ENCODE peak calls at places on chromosomes 16 and 17, in seven cellular contexts. One of them, this sample, is unnamed.

GRCh38 chr17:48909796-48910195 is 1.6 kb downstream of the UBE2Z start:
- DNase-seq in heart left ventricle: no peak
- DNase-seq in endothelial cell: no peak
- DNase-seq in MCF 10A: peak
- DNase-seq in stomach: no peak
- DNase-seq in BJ: no peak
- DNase-seq in tibial nerve: no peak
- DNase-seq in this sample: no peak

GRCh38 chr16:86761117-86761971 is 183.0 kb downstream of the FOXL1 start:
- DNase-seq in tibial nerve: peak
- DNase-seq in endothelial cell: peak
- DNase-seq in MCF 10A: peak
- DNase-seq in BJ: peak
- DNase-seq in heart left ventricle: peak
- DNase-seq in stomach: peak
- DNase-seq in this sample: no peak

GRCh38 chr17:49361902-49362722 is at the start of gene ZNF652:
- DNase-seq in endothelial cell: peak
- DNase-seq in heart left ventricle: peak
- DNase-seq in stomach: peak
- DNase-seq in MCF 10A: peak
- DNase-seq in BJ: peak
- DNase-seq in tibial nerve: peak
- DNase-seq in this sample: peak

GRCh38 chr17:77817953-77818352 is 140.6 kb upstream of the TNRC6C start:
- DNase-seq in heart left ventricle: no peak
- DNase-seq in endothelial cell: no peak
- DNase-seq in BJ: no peak
- DNase-seq in MCF 10A: no peak
- DNase-seq in stomach: no peak
- DNase-seq in tibial nerve: no peak
- DNase-seq in this sample: no peak

GRCh38 chr16:10386517-10387377 is 886 bp downstream of the ATF7IP2 start:
- DNase-seq in stomach: no peak
- DNase-seq in endothelial cell: no peak
- DNase-seq in heart left ventricle: no peak
- DNase-seq in BJ: no peak
- DNase-seq in MCF 10A: peak
- DNase-seq in tibial nerve: no peak
- DNase-seq in this sample: no peak

GRCh38 chr17:41687828-41688640 is 651 bp upstream of the EIF1 start:
- DNase-seq in endothelial cell: peak
- DNase-seq in heart left ventricle: peak
- DNase-seq in tibial nerve: peak
- DNase-seq in MCF 10A: peak
- DNase-seq in stomach: peak
- DNase-seq in BJ: no peak
- DNase-seq in this sample: no peak

GRCh38 chr17:72262748-72263147 is 141.9 kb downstream of the SOX9 start:
- DNase-seq in MCF 10A: no peak
- DNase-seq in heart left ventricle: no peak
- DNase-seq in tibial nerve: no peak
- DNase-seq in stomach: no peak
- DNase-seq in endothelial cell: no peak
- DNase-seq in BJ: no peak
- DNase-seq in this sample: no peak

GRCh38 chr17:17350491-17351355 is 47.5 kb downstream of the NT5M start:
- DNase-seq in MCF 10A: no peak
- DNase-seq in BJ: no peak
- DNase-seq in stomach: peak
- DNase-seq in heart left ventricle: no peak
- DNase-seq in endothelial cell: no peak
- DNase-seq in tibial nerve: no peak
- DNase-seq in this sample: no peak

GRCh38 chr16:3625911-3626732 is 14.7 kb upstream of the SLX4 start:
- DNase-seq in MCF 10A: no peak
- DNase-seq in heart left ventricle: no peak
- DNase-seq in tibial nerve: no peak
- DNase-seq in stomach: no peak
- DNase-seq in BJ: no peak
- DNase-seq in endothelial cell: no peak
- DNase-seq in this sample: no peak

GRCh38 chr17:41486809-41487530 is 2.7 kb downstream of the KRT36 start:
- DNase-seq in heart left ventricle: no peak
- DNase-seq in stomach: peak
- DNase-seq in endothelial cell: peak
- DNase-seq in MCF 10A: no peak
- DNase-seq in tibial nerve: no peak
- DNase-seq in BJ: no peak
- DNase-seq in this sample: no peak

GRCh38 chr16:24507959-24508358 is 31.4 kb upstream of the RBBP6 start:
- DNase-seq in endothelial cell: no peak
- DNase-seq in tibial nerve: no peak
- DNase-seq in MCF 10A: no peak
- DNase-seq in heart left ventricle: no peak
- DNase-seq in stomach: no peak
- DNase-seq in BJ: no peak
- DNase-seq in this sample: no peak

GRCh38 chr16:50360779-50361178 is 8.0 kb downstream of the BRD7 start:
- DNase-seq in BJ: no peak
- DNase-seq in stomach: no peak
- DNase-seq in MCF 10A: peak
- DNase-seq in heart left ventricle: no peak
- DNase-seq in endothelial cell: no peak
- DNase-seq in tibial nerve: no peak
- DNase-seq in this sample: no peak

GRCh38 chr17:10292057-10292931 is 80.5 kb downstream of the MYH13 start:
- DNase-seq in MCF 10A: peak
- DNase-seq in BJ: no peak
- DNase-seq in endothelial cell: no peak
- DNase-seq in tibial nerve: no peak
- DNase-seq in heart left ventricle: peak
- DNase-seq in stomach: no peak
- DNase-seq in this sample: no peak

GRCh38 chr17:78818932-78819331 is 21.7 kb downstream of the USP36 start:
- DNase-seq in BJ: no peak
- DNase-seq in stomach: peak
- DNase-seq in heart left ventricle: no peak
- DNase-seq in tibial nerve: no peak
- DNase-seq in MCF 10A: no peak
- DNase-seq in endothelial cell: peak
- DNase-seq in this sample: no peak

GRCh38 chr17:54172654-54173316 is 350.1 kb downstream of the KIF2B start:
- DNase-seq in MCF 10A: peak
- DNase-seq in tibial nerve: no peak
- DNase-seq in endothelial cell: peak
- DNase-seq in stomach: no peak
- DNase-seq in BJ: no peak
- DNase-seq in heart left ventricle: no peak
- DNase-seq in this sample: no peak

GRCh38 chr17:28527859-28528258 is 21.7 kb downstream of the FOXN1 start:
- DNase-seq in MCF 10A: no peak
- DNase-seq in heart left ventricle: no peak
- DNase-seq in BJ: no peak
- DNase-seq in endothelial cell: no peak
- DNase-seq in stomach: peak
- DNase-seq in tibial nerve: no peak
- DNase-seq in this sample: no peak

GRCh38 chr17:62931101-62931500 is 34.9 kb upstream of the TANC2 start:
- DNase-seq in BJ: no peak
- DNase-seq in heart left ventricle: no peak
- DNase-seq in MCF 10A: no peak
- DNase-seq in stomach: no peak
- DNase-seq in endothelial cell: no peak
- DNase-seq in tibial nerve: no peak
- DNase-seq in this sample: no peak

GRCh38 chr17:63762106-63763078 is 11.0 kb downstream of the CCDC47 start:
- DNase-seq in heart left ventricle: no peak
- DNase-seq in endothelial cell: no peak
- DNase-seq in stomach: no peak
- DNase-seq in tibial nerve: no peak
- DNase-seq in MCF 10A: no peak
- DNase-seq in BJ: no peak
- DNase-seq in this sample: no peak

GRCh38 chr17:27407916-27408846 is 48.1 kb upstream of the KSR1 start:
- DNase-seq in tibial nerve: no peak
- DNase-seq in endothelial cell: no peak
- DNase-seq in heart left ventricle: no peak
- DNase-seq in MCF 10A: peak
- DNase-seq in BJ: no peak
- DNase-seq in stomach: peak
- DNase-seq in this sample: peak

GRCh38 chr17:41672153-41672552 is 16.5 kb upstream of the EIF1 start:
- DNase-seq in heart left ventricle: no peak
- DNase-seq in MCF 10A: no peak
- DNase-seq in tibial nerve: no peak
- DNase-seq in stomach: no peak
- DNase-seq in BJ: no peak
- DNase-seq in endothelial cell: no peak
- DNase-seq in this sample: no peak

GRCh38 chr17:22337467-22337866 is 645.1 kb downstream of the KCNJ18 start:
- DNase-seq in heart left ventricle: no peak
- DNase-seq in MCF 10A: no peak
- DNase-seq in endothelial cell: no peak
- DNase-seq in stomach: no peak
- DNase-seq in tibial nerve: no peak
- DNase-seq in BJ: no peak
- DNase-seq in this sample: no peak

GRCh38 chr17:57004944-57005579 is 27.1 kb downstream of the SCPEP1 start:
- DNase-seq in stomach: peak
- DNase-seq in BJ: no peak
- DNase-seq in MCF 10A: no peak
- DNase-seq in heart left ventricle: no peak
- DNase-seq in endothelial cell: no peak
- DNase-seq in tibial nerve: no peak
- DNase-seq in this sample: no peak
- TF ChIP-seq CTCF in stomach: peak
- TF ChIP-seq CTCF in BJ: no peak
- TF ChIP-seq CTCF in MCF 10A: peak
- TF ChIP-seq CTCF in heart left ventricle: peak
- TF ChIP-seq CTCF in endothelial cell: peak
- TF ChIP-seq CTCF in tibial nerve: no peak
- TF ChIP-seq CTCF in this sample: peak

GRCh38 chr17:47864791-47865216 is 13.8 kb upstream of the SP6 start:
- DNase-seq in tibial nerve: no peak
- DNase-seq in BJ: no peak
- DNase-seq in heart left ventricle: no peak
- DNase-seq in MCF 10A: peak
- DNase-seq in endothelial cell: no peak
- DNase-seq in stomach: no peak
- DNase-seq in this sample: no peak
- TF ChIP-seq CTCF in tibial nerve: no peak
- TF ChIP-seq CTCF in BJ: no peak
- TF ChIP-seq CTCF in heart left ventricle: no peak
- TF ChIP-seq CTCF in MCF 10A: no peak
- TF ChIP-seq CTCF in endothelial cell: no peak
- TF ChIP-seq CTCF in stomach: no peak
- TF ChIP-seq CTCF in this sample: no peak

GRCh38 chr16:77403732-77404131 is 31.1 kb downstream of the ADAMTS18 start:
- DNase-seq in endothelial cell: no peak
- DNase-seq in heart left ventricle: no peak
- DNase-seq in MCF 10A: no peak
- DNase-seq in stomach: no peak
- DNase-seq in tibial nerve: no peak
- DNase-seq in BJ: no peak
- DNase-seq in this sample: no peak

GRCh38 chr16:77409311-77409710 is 25.5 kb downstream of the ADAMTS18 start:
- DNase-seq in tibial nerve: no peak
- DNase-seq in heart left ventricle: no peak
- DNase-seq in BJ: no peak
- DNase-seq in stomach: no peak
- DNase-seq in MCF 10A: no peak
- DNase-seq in endothelial cell: no peak
- DNase-seq in this sample: no peak

GRCh38 chr16:77408607-77409006 is 26.2 kb downstream of the ADAMTS18 start:
- DNase-seq in stomach: no peak
- DNase-seq in heart left ventricle: no peak
- DNase-seq in MCF 10A: no peak
- DNase-seq in tibial nerve: no peak
- DNase-seq in endothelial cell: no peak
- DNase-seq in BJ: no peak
- DNase-seq in this sample: no peak

GRCh38 chr16:77404823-77405222 is 30.0 kb downstream of the ADAMTS18 start:
- DNase-seq in stomach: no peak
- DNase-seq in BJ: no peak
- DNase-seq in MCF 10A: no peak
- DNase-seq in tibial nerve: no peak
- DNase-seq in heart left ventricle: no peak
- DNase-seq in endothelial cell: no peak
- DNase-seq in this sample: no peak

DNA sequence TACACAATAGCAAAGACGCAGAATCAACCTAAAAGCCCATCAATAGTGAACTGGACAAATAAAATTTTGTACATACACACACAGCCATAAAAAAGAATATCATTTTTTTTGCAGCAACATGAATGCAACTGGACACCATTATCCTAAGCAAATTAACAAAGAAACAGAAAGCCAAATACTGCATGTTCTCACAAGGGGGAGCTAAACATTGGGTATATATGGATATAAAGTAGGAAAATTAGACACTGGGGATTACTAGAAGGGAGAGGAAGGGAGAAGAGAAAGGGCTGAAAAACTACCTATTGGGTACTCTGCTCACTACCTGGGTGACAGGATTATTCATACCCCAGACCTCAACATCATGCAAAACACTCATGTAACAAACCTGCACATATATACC is 28.2 kb downstream of the ADAMTS18 start:
- DNase-seq in MCF 10A: peak
- DNase-seq in endothelial cell: no peak
- DNase-seq in heart left ventricle: no peak
- DNase-seq in tibial nerve: no peak
- DNase-seq in stomach: no peak
- DNase-seq in BJ: no peak
- DNase-seq in this sample: no peak
- TF ChIP-seq CTCF in MCF 10A: no peak
- TF ChIP-seq CTCF in endothelial cell: no peak
- TF ChIP-seq CTCF in heart left ventricle: no peak
- TF ChIP-seq CTCF in tibial nerve: no peak
- TF ChIP-seq CTCF in stomach: no peak
- TF ChIP-seq CTCF in BJ: no peak
- TF ChIP-seq CTCF in this sample: peak

DNA sequence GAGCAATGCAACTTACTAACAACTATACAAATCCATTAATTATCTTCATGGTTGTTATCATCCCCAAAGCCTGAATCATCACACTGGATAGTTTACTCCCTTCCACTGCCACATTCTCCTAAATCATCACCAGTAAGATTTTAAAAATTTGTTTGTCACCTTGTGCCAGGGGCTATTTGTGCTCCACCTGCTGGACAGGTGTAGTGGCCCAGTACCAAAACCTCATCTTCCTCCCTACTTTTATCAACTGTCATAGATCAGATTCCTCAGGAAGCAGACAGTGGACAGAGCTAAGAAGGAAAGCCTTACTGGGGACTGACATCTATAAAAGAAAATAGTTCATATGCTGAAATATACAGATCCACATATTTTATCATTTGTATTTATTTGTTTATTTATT is 280.4 kb downstream of the CDH11 start:
- DNase-seq in stomach: no peak
- DNase-seq in endothelial cell: no peak
- DNase-seq in MCF 10A: no peak
- DNase-seq in BJ: no peak
- DNase-seq in tibial nerve: no peak
- DNase-seq in heart left ventricle: no peak
- DNase-seq in this sample: no peak
- TF ChIP-seq CTCF in stomach: no peak
- TF ChIP-seq CTCF in endothelial cell: no peak
- TF ChIP-seq CTCF in MCF 10A: no peak
- TF ChIP-seq CTCF in BJ: no peak
- TF ChIP-seq CTCF in tibial nerve: no peak
- TF ChIP-seq CTCF in heart left ventricle: no peak
- TF ChIP-seq CTCF in this sample: no peak